ENCODE peak calls at places on chromosomes 6 and 20, in eight cellular contexts. J, N, Z, U, E, M, S and T are unnamed samples.

GRCh38 chr6:84685983-84686584 is 78.3 kb downstream of the TBX18 start:
- DNase-seq in M (peak; percentile 36), N (no peak), Z (no peak), U (no peak), S (peak; percentile 30), E (no peak), J (peak; percentile 5), T (no peak)

GRCh38 chr6:6556738-6557503 is 31.6 kb upstream of the LY86 start:
- DNase-seq in S (peak; percentile 62), J (peak; percentile 51), Z (peak; percentile 28), U (no peak), N (peak; percentile 32), M (peak; percentile 12), E (no peak), T (peak; percentile 56)

GRCh38 chr6:18182568-18182967 is 27.3 kb downstream of the KDM1B start:
- DNase-seq in S (no peak), Z (no peak), J (no peak), U (no peak), M (no peak), N (no peak), E (no peak), T (no peak)

GRCh38 chr20:55095745-55096450 is 620.5 kb downstream of the DOK5 start:
- DNase-seq in S (no peak), U (no peak), N (no peak), Z (no peak), E (no peak), M (no peak), J (no peak), T (no peak)

GRCh38 chr20:17558154-17558940 is 11.5 kb upstream of the DSTN start:
- DNase-seq in N (peak; percentile 35), U (no peak), M (peak; percentile 94), E (no peak), J (peak; percentile 48), Z (no peak), S (no peak), T (peak; percentile 38)

GRCh38 chr6:62150048-62150663 is 135.9 kb downstream of the KHDRBS2 start:
- DNase-seq in M (peak; percentile 23), J (peak; percentile 21), S (peak; percentile 10), E (peak; percentile 4), U (peak; percentile 5), Z (no peak), N (no peak), T (peak; percentile 16)

GRCh38 chr6:24864345-24864744 is 65.6 kb upstream of the ARMH2 start:
- DNase-seq in E (no peak), N (no peak), S (no peak), Z (no peak), J (no peak), U (no peak), M (peak; percentile 56), T (no peak)

GRCh38 chr6:16787128-16787685 is 25.9 kb upstream of the ATXN1 start:
- DNase-seq in N (no peak), J (no peak), E (no peak), U (no peak), S (no peak), Z (no peak), M (no peak), T (no peak)

GRCh38 chr20:35695978-35696377 is 3.2 kb downstream of the NFS1 start:
- DNase-seq in U (no peak), N (no peak), Z (no peak), M (no peak), E (no peak), J (no peak), S (no peak), T (no peak)

GRCh38 chr20:17727351-17727750 is 27.6 kb downstream of the BANF2 start:
- DNase-seq in U (no peak), J (no peak), Z (no peak), S (no peak), E (no peak), N (no peak), M (no peak), T (no peak)

GRCh38 chr20:13295637-13296036 is 74.6 kb downstream of the ISM1 start:
- DNase-seq in N (no peak), U (no peak), E (no peak), Z (no peak), J (no peak), M (no peak), S (peak; percentile 7), T (no peak)

GRCh38 chr6:73803562-73804221 is 107.7 kb downstream of the CD109 start:
- DNase-seq in E (peak; percentile 26), S (no peak), U (peak; percentile 49), J (peak; percentile 67), N (peak; percentile 11), Z (no peak), M (peak; percentile 93), T (no peak)

GRCh38 chr20:34624628-34625027 is 52.3 kb downstream of the PIGU start:
- DNase-seq in E (no peak), M (no peak), N (no peak), U (no peak), S (no peak), J (no peak), Z (no peak), T (no peak)

GRCh38 chr6:137827411-137827940 is 39.6 kb upstream of the TNFAIP3 start:
- DNase-seq in E (no peak), N (no peak), U (no peak), Z (no peak), S (no peak), J (no peak), M (no peak), T (no peak)

GRCh38 chr6:43005844-43006243 is 7.9 kb downstream of the MEA1 start:
- DNase-seq in E (no peak), N (no peak), M (no peak), J (no peak), S (no peak), U (no peak), Z (no peak), T (no peak)

GRCh38 chr6:13484138-13484708 is 3.2 kb downstream of the GFOD1 start:
- DNase-seq in U (no peak), Z (no peak), J (no peak), M (no peak), N (no peak), S (peak; percentile 36), E (no peak), T (no peak)

GRCh38 chr20:4896971-4897497 is 104.3 kb downstream of the SLC23A2 start:
- DNase-seq in E (no peak), M (no peak), Z (no peak), S (no peak), J (no peak), N (no peak), U (no peak), T (no peak)
- TF ChIP-seq CTCF in E (no peak), M (no peak), Z (no peak), S (no peak), J (no peak), N (no peak), U (no peak), T (no peak)

GRCh38 chr6:20875369-20875963 is 341.2 kb downstream of the CDKAL1 start:
- DNase-seq in N (no peak), S (peak; percentile 34), U (peak; percentile 23), M (peak; percentile 74), J (peak; percentile 56), E (peak; percentile 43), Z (no peak), T (peak; percentile 5)

GRCh38 chr6:20876016-20876415 is 341.8 kb downstream of the CDKAL1 start:
- DNase-seq in M (peak; percentile 65), Z (no peak), U (peak; percentile 68), E (peak; percentile 23), N (no peak), S (no peak), J (peak; percentile 13), T (no peak)

GRCh38 chr6:20877008-20877937 is 343.0 kb downstream of the CDKAL1 start:
- DNase-seq in S (peak; percentile 80), J (peak; percentile 95), E (peak; percentile 99), U (peak; percentile 54), Z (no peak), N (peak; percentile 40), M (peak; percentile 95), T (peak; percentile 5)

GRCh38 chr6:20870493-20870892 is 336.2 kb downstream of the CDKAL1 start:
- DNase-seq in U (no peak), N (no peak), M (no peak), E (no peak), J (no peak), Z (no peak), S (no peak), T (no peak)

GRCh38 chr6:20873425-20874190 is 339.4 kb downstream of the CDKAL1 start:
- DNase-seq in S (no peak), E (no peak), N (no peak), M (peak; percentile 54), J (peak; percentile 58), U (no peak), Z (no peak), T (no peak)
- TF ChIP-seq CTCF in S (no peak), E (peak; percentile 42), N (no peak), M (no peak), J (peak; percentile 25), U (peak; percentile 6), Z (no peak), T (no peak)

GRCh38 chr6:158662607-158663464 is 13.0 kb downstream of the SYTL3 start:
- DNase-seq in Z (no peak), M (peak; percentile 77), N (no peak), S (no peak), J (no peak), U (peak; percentile 67), E (no peak), T (peak; percentile 86)

GRCh38 chr6:158655569-158656450 is 6.0 kb downstream of the SYTL3 start:
- DNase-seq in N (no peak), U (no peak), M (no peak), S (no peak), E (no peak), J (no peak), Z (no peak), T (no peak)

GRCh38 chr6:158661156-158661555 is 11.3 kb downstream of the SYTL3 start:
- DNase-seq in E (no peak), M (no peak), N (no peak), U (no peak), Z (no peak), S (no peak), J (no peak), T (peak; percentile 58)

GRCh38 chr6:158663465-158664167 is 13.8 kb downstream of the SYTL3 start:
- DNase-seq in M (no peak), S (no peak), E (no peak), U (no peak), Z (no peak), N (no peak), J (no peak), T (peak; percentile 73)

GRCh38 chr6:158660331-158660730 is 10.5 kb downstream of the SYTL3 start:
- DNase-seq in S (peak; percentile 64), J (peak; percentile 56), N (peak; percentile 61), Z (no peak), E (no peak), M (peak; percentile 29), U (no peak), T (peak; percentile 83)
- TF ChIP-seq CTCF in S (peak; percentile 40), J (peak; percentile 68), N (peak; percentile 37), Z (no peak), E (peak; percentile 69), M (peak; percentile 61), U (peak; percentile 68), T (peak; percentile 82)

GRCh38 chr20:45470939-45471338 is 1.4 kb downstream of the WFDC2 start:
- DNase-seq in N (no peak), Z (no peak), J (no peak), M (no peak), E (no peak), S (no peak), U (no peak), T (peak; percentile 29)
- TF ChIP-seq CTCF in N (no peak), Z (no peak), J (no peak), M (no peak), E (peak; percentile 30), S (no peak), U (no peak), T (no peak)